ENCODE peak calls at places on chromosomes 6 and 20, in nine cellular contexts. D, J, O, G, N, W, C, M and R are unnamed samples.

GRCh38 chr20:58065508-58066361 is 162.7 kb downstream of the ANKRD60 start:
- DNase-seq in C (no peak), G (no peak), W (no peak), M (no peak), N (no peak), O (no peak), D (no peak), J (no peak), R (no peak)

GRCh38 chr6:168308390-168309144 is 11.0 kb downstream of the DACT2 start:
- DNase-seq in J (no peak), M (no peak), O (no peak), W (no peak), G (no peak), N (no peak), C (no peak), D (no peak), R (no peak)

GRCh38 chr20:38985603-38986170 is 23.5 kb downstream of the DHX35 start:
- DNase-seq in C (no peak), O (no peak), W (no peak), J (peak), M (no peak), G (no peak), D (no peak), N (peak), R (no peak)

GRCh38 chr6:155181498-155181897 is 82.3 kb upstream of the CLDN20 start:
- DNase-seq in J (peak), O (no peak), G (no peak), N (peak), C (peak), W (no peak), M (no peak), D (no peak), R (no peak)

GRCh38 chr20:24998121-24998520 is 5.6 kb upstream of the APMAP start:
- DNase-seq in C (no peak), G (peak), W (no peak), M (no peak), J (no peak), D (no peak), N (no peak), O (no peak), R (no peak)

GRCh38 chr20:47960769-47961525 is 175.7 kb upstream of the SULF2 start:
- DNase-seq in N (no peak), D (no peak), G (no peak), W (no peak), C (no peak), J (no peak), O (no peak), M (no peak), R (no peak)

GRCh38 chr6:39228111-39228971 is 934 bp downstream of the KCNK5 start:
- DNase-seq in M (peak), G (no peak), W (no peak), N (no peak), O (no peak), D (no peak), J (no peak), C (no peak), R (peak)

GRCh38 chr6:108627692-108628565 is 67.2 kb downstream of the FOXO3 start:
- DNase-seq in C (no peak), J (no peak), O (no peak), G (no peak), D (no peak), M (no peak), W (no peak), N (no peak), R (peak)

DNA sequence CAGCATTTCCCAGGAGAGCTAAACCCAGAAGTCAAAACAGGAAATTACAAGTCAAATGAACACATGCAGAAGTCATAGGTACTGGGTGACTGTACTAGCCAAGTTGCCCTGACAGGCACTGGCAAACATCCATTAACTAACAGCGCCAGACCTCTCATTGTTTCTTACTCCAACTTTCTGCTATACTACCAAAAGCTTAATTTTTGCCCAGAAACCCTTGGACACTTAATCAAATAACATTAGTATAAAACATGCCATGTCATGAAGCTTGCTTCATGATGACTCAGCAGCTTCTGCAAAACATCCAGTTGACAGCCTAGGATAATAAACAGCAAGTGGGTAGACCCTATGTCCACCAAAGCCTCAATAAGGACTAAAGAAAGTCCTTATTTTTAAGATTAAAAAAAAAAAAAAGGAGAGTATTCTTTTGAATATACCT is 3.5 kb downstream of the NUP153 start:
- DNase-seq in G (no peak), M (peak), J (no peak), C (peak), O (no peak), W (peak), N (no peak), D (no peak), R (peak)
- TF ChIP-seq CTCF in G (no peak), M (no peak), J (no peak), C (no peak), O (no peak), W (no peak), N (no peak), D (no peak), R (no peak)

GRCh38 chr6:63724721-63725120 is 89.1 kb downstream of the PHF3 start:
- DNase-seq in G (no peak), W (no peak), C (no peak), J (no peak), N (no peak), M (no peak), D (no peak), O (no peak), R (no peak)
- TF ChIP-seq CTCF in G (no peak), W (no peak), C (no peak), J (no peak), N (no peak), M (no peak), D (no peak), O (no peak), R (no peak)

GRCh38 chr6:30130887-30131862 is 4.8 kb upstream of the TRIM40 start:
- DNase-seq in O (peak), C (no peak), M (peak), J (peak), D (peak), W (peak), N (peak), G (no peak), R (peak)
- TF ChIP-seq CTCF in O (peak), C (peak), M (peak), J (peak), D (peak), W (peak), N (peak), G (peak), R (peak)

DNA sequence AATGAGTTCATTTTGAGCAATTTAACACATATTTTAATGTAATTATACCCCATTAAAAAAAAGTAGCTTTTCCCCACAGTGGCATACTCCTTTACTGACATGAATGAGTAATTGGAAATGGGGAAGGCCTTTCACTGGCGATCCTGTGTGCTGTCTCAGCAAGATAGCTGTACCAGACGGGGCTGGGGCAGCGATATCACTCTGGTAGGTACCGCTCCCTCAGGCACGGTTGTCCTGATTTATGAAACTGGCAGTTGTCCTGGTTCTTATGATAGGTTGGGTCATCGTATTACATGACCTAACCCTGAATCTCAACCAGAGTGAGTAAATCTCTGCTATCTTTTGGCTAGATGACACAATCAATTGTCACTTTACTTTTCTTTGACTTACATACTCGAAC is 355.0 kb upstream of the MAP3K7 start:
- DNase-seq in J (no peak), O (no peak), M (no peak), W (no peak), N (no peak), C (no peak), D (no peak), G (no peak), R (no peak)
- TF ChIP-seq CTCF in J (no peak), O (no peak), M (no peak), W (no peak), N (no peak), C (no peak), D (no peak), G (no peak), R (no peak)

DNA sequence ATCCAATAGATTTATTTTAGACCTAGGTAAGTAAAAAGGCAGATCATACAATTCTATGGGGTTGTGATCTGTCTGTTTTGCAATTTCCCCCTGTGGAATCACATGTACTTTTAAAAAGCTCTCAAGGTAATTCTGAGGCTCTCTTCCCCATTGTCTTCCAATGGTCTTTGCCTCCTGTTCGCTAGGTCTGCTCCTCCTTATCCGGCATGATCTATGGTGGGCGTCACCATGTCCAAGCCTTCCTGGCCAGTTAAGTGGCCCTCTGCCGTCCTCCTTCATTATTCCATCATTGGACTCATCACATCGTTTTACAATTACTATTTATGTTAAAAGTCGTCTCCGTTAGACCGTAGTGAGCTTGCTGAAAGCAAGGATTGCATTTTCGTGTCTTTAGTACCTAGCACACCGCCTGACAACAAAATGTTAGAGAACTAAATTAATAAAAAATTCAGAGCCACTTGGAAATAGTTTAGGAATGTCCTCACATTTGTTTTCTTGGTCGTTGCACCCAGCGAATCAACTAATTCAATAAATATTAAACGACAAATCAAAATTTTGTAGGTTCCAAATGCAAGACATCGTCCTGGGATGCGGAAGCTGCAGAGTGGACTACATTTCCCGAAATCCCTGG is 2.2 kb upstream of the STXBP5 start:
- DNase-seq in W (no peak), N (peak), C (no peak), M (peak), G (no peak), D (no peak), J (no peak), O (peak), R (peak)
- TF ChIP-seq CTCF in W (no peak), N (no peak), C (no peak), M (no peak), G (no peak), D (no peak), J (no peak), O (no peak), R (no peak)

GRCh38 chr20:3743251-3743650 is 10.8 kb downstream of the HSPA12B start:
- DNase-seq in M (no peak), C (no peak), N (no peak), G (no peak), D (no peak), O (no peak), W (no peak), J (no peak), R (no peak)
- TF ChIP-seq CTCF in M (no peak), C (no peak), N (no peak), G (no peak), D (no peak), O (no peak), W (no peak), J (no peak), R (no peak)

DNA sequence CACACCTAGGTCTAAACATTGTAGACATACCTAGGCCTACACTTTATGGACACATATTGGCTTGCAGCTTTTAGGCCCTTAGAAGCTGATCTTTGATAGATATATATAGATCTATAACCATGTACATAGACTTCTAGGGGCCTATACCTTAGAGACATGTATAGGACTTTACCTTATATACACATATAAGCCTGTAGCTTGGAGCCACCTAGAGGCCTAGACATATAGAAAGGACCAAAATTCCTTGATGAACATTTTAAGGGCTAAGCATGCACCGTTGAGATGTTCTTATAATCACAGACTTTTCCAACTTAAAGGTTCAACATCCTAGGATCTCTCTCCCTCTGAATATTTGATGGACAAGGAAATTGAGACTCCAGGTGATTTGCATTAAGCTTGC is 371.7 kb upstream of the SASH1 start:
- DNase-seq in J (no peak), W (no peak), M (peak), C (no peak), D (no peak), N (no peak), G (no peak), O (no peak), R (no peak)
- TF ChIP-seq CTCF in J (peak), W (no peak), M (no peak), C (peak), D (peak), N (no peak), G (peak), O (no peak), R (no peak)

GRCh38 chr6:152874846-152875568 is 107.8 kb downstream of the FBXO5 start:
- DNase-seq in C (no peak), N (no peak), J (no peak), D (no peak), W (no peak), G (no peak), O (no peak), M (no peak), R (no peak)
- TF ChIP-seq CTCF in C (no peak), N (no peak), J (no peak), D (no peak), W (no peak), G (no peak), O (no peak), M (no peak), R (no peak)